ENCODE peak calls at places on chromosomes 16 and 17, in four cellular contexts. One of them, this sample, is unnamed.

GRCh38 chr17:21043296-21044232 is 753 bp upstream of the USP22 start:
- DNase-seq in neural progenitor cell: peak
- DNase-seq in HS-27A: peak
- DNase-seq in T-helper 17 cell: peak
- DNase-seq in this sample: peak

GRCh38 chr16:760498-761343 is at the start of gene MSLN:
- DNase-seq in HS-27A: peak
- DNase-seq in neural progenitor cell: no peak
- DNase-seq in T-helper 17 cell: no peak
- DNase-seq in this sample: no peak

GRCh38 chr17:55870044-55870443 is 119.2 kb downstream of the PCTP start:
- DNase-seq in neural progenitor cell: no peak
- DNase-seq in HS-27A: no peak
- DNase-seq in T-helper 17 cell: no peak
- DNase-seq in this sample: no peak

GRCh38 chr16:21194771-21195301 is 16.5 kb downstream of the ZP2 start:
- DNase-seq in T-helper 17 cell: no peak
- DNase-seq in neural progenitor cell: no peak
- DNase-seq in HS-27A: no peak
- DNase-seq in this sample: no peak

GRCh38 chr17:16975744-16976625 is 4.1 kb upstream of the TNFRSF13B start:
- DNase-seq in T-helper 17 cell: no peak
- DNase-seq in HS-27A: no peak
- DNase-seq in neural progenitor cell: no peak
- DNase-seq in this sample: no peak

GRCh38 chr17:57783338-57783742 is 38.2 kb upstream of the CCDC182 start:
- DNase-seq in neural progenitor cell: peak
- DNase-seq in T-helper 17 cell: peak
- DNase-seq in HS-27A: no peak
- DNase-seq in this sample: peak

GRCh38 chr16:83561876-83562275 is 245.9 kb upstream of the HSBP1 start:
- DNase-seq in HS-27A: no peak
- DNase-seq in T-helper 17 cell: no peak
- DNase-seq in neural progenitor cell: peak
- DNase-seq in this sample: no peak

GRCh38 chr17:41652461-41652960 is 28.1 kb upstream of the KRT17 start:
- DNase-seq in T-helper 17 cell: no peak
- DNase-seq in HS-27A: no peak
- DNase-seq in neural progenitor cell: no peak
- DNase-seq in this sample: no peak

GRCh38 chr17:72477529-72477928 is 356.7 kb downstream of the SOX9 start:
- DNase-seq in HS-27A: no peak
- DNase-seq in T-helper 17 cell: no peak
- DNase-seq in neural progenitor cell: no peak
- DNase-seq in this sample: no peak

GRCh38 chr16:60120586-60120985 is 1386.5 kb upstream of the GOT2 start:
- DNase-seq in neural progenitor cell: no peak
- DNase-seq in T-helper 17 cell: no peak
- DNase-seq in HS-27A: no peak
- DNase-seq in this sample: no peak

GRCh38 chr17:67594115-67594878 is 123.4 kb upstream of the NOL11 start:
- DNase-seq in neural progenitor cell: no peak
- DNase-seq in HS-27A: no peak
- DNase-seq in T-helper 17 cell: no peak
- DNase-seq in this sample: peak

GRCh38 chr17:3639981-3640596 is 3.5 kb downstream of the CTNS start:
- DNase-seq in neural progenitor cell: peak
- DNase-seq in HS-27A: no peak
- DNase-seq in T-helper 17 cell: no peak
- DNase-seq in this sample: no peak

GRCh38 chr17:39104657-39105056 is 46.8 kb downstream of the PLXDC1 start:
- DNase-seq in HS-27A: no peak
- DNase-seq in T-helper 17 cell: no peak
- DNase-seq in neural progenitor cell: no peak
- DNase-seq in this sample: no peak